ENCODE peak calls at places on chromosomes 5 and 9, in four cellular contexts. X is neural crest cell; Z is renal cortical epithelial cell; R is stimulated activated CD4-positive, alpha-beta T cell treated with anti-CD3 and anti-CD28 coated beads, Interleukin-4, amount 100 ng/mL, for 4 hours. Q is an unnamed sample.

GRCh38 chr9:130579738-130580463 is 524 bp downstream of the FUBP3 start:
- DNase-seq in X (peak; percentile 3), Z (no peak), R (no peak), Q (no peak)

GRCh38 chr5:155631116-155631515 is 617.6 kb downstream of the KIF4B start:
- DNase-seq in X (no peak), Z (peak; percentile 88), R (no peak), Q (peak; percentile 55)

GRCh38 chr9:534886-535285 is 306.6 kb upstream of the DMRT1 start:
- DNase-seq in X (no peak), Z (peak; percentile 42), R (no peak), Q (peak; percentile 69)

GRCh38 chr9:84811726-84812074 is 142.2 kb downstream of the NTRK2 start:
- DNase-seq in X (no peak), Z (no peak), R (no peak), Q (no peak)

GRCh38 chr9:127105805-127106492 is 16.5 kb downstream of the ANGPTL2 start:
- DNase-seq in X (no peak), Z (no peak), R (no peak), Q (no peak)

GRCh38 chr5:134005415-134006118 is 792 bp upstream of the VDAC1 start:
- DNase-seq in X (no peak), Z (no peak), R (no peak), Q (no peak)

GRCh38 chr9:88988796-88989641 is 2.2 kb upstream of the S1PR3 start:
- DNase-seq in X (no peak), Z (peak; percentile 92), R (no peak), Q (peak; percentile 79)

GRCh38 chr9:98215821-98216220 is 23.4 kb upstream of the CORO2A start:
- DNase-seq in X (peak; percentile 54), Z (no peak), R (no peak), Q (no peak)

GRCh38 chr9:112898872-112899281 is 8.2 kb upstream of the SLC46A2 start:
- DNase-seq in X (no peak), Z (no peak), R (no peak), Q (no peak)

GRCh38 chr9:100355561-100355960 is 2.8 kb upstream of the TEX10 start:
- DNase-seq in X (no peak), Z (no peak), R (no peak), Q (no peak)

GRCh38 chr5:179805529-179806249 is 977 bp downstream of the MGAT4B start:
- DNase-seq in X (peak; percentile 41), Z (no peak), R (peak; percentile 38), Q (no peak)

GRCh38 chr5:137036630-137037029 is 462.5 kb downstream of the SPOCK1 start:
- DNase-seq in X (no peak), Z (peak; percentile 51), R (no peak), Q (no peak)

GRCh38 chr9:115369322-115369957 is 251.5 kb upstream of the TNC start:
- DNase-seq in X (no peak), Z (no peak), R (no peak), Q (peak; percentile 91)

GRCh38 chr5:97142521-97143254 is at the start of gene LIX1:
- DNase-seq in X (peak; percentile 41), Z (no peak), R (no peak), Q (peak; percentile 28)

GRCh38 chr9:36862206-36863145 is 171.6 kb downstream of the PAX5 start:
- DNase-seq in X (peak; percentile 60), Z (peak; percentile 8), R (no peak), Q (peak; percentile 30)

GRCh38 chr9:76987594-76988200 is 31.8 kb upstream of the FOXB2 start:
- DNase-seq in X (peak; percentile 8), Z (peak; percentile 71), R (no peak), Q (peak; percentile 57)

GRCh38 chr5:155441849-155442248 is 428.3 kb downstream of the KIF4B start:
- DNase-seq in X (no peak), Z (no peak), R (no peak), Q (no peak)

GRCh38 chr5:153209016-153209415 is 281.5 kb upstream of the GRIA1 start:
- DNase-seq in X (no peak), Z (no peak), R (no peak), Q (peak; percentile 22)

Q was measured in bronchial epithelial cell.